ENCODE peak calls at places on chromosomes 16 and 17, in five cellular contexts. One of them, this sample, is unnamed.

GRCh38 chr16:4381935-4382794 is 10.5 kb downstream of the VASN start:
- DNase-seq in DND-41: no peak
- DNase-seq in right atrium auricular region: no peak
- DNase-seq in IMR-90: no peak
- DNase-seq in colonic mucosa: no peak
- DNase-seq in this sample: no peak

GRCh38 chr17:14299261-14300093 is 1.4 kb upstream of the HS3ST3B1 start:
- DNase-seq in right atrium auricular region: no peak
- DNase-seq in colonic mucosa: peak; percentile 29
- DNase-seq in IMR-90: no peak
- DNase-seq in DND-41: no peak
- DNase-seq in this sample: peak; percentile 36

GRCh38 chr16:48907906-48908634 is 298.1 kb upstream of the N4BP1 start:
- DNase-seq in colonic mucosa: no peak
- DNase-seq in IMR-90: no peak
- DNase-seq in DND-41: no peak
- DNase-seq in right atrium auricular region: no peak
- DNase-seq in this sample: no peak

GRCh38 chr17:55398689-55399088 is 22.9 kb downstream of the MMD start:
- DNase-seq in colonic mucosa: no peak
- DNase-seq in DND-41: no peak
- DNase-seq in IMR-90: peak; percentile 33
- DNase-seq in right atrium auricular region: no peak
- DNase-seq in this sample: no peak

GRCh38 chr16:25012525-25012991 is 2.6 kb downstream of the ARHGAP17 start:
- DNase-seq in colonic mucosa: peak; percentile 66
- DNase-seq in IMR-90: peak; percentile 76
- DNase-seq in DND-41: no peak
- DNase-seq in right atrium auricular region: no peak
- DNase-seq in this sample: no peak

GRCh38 chr16:86676216-86676800 is 98.0 kb downstream of the FOXL1 start:
- DNase-seq in colonic mucosa: no peak
- DNase-seq in DND-41: no peak
- DNase-seq in right atrium auricular region: no peak
- DNase-seq in IMR-90: peak; percentile 80
- DNase-seq in this sample: no peak

GRCh38 chr17:78223061-78223460 is 8.4 kb upstream of the TMEM235 start:
- DNase-seq in DND-41: no peak
- DNase-seq in colonic mucosa: no peak
- DNase-seq in right atrium auricular region: no peak
- DNase-seq in IMR-90: no peak
- DNase-seq in this sample: no peak

GRCh38 chr17:45756266-45756989 is 27.7 kb upstream of the CRHR1 start:
- DNase-seq in DND-41: no peak
- DNase-seq in right atrium auricular region: no peak
- DNase-seq in IMR-90: no peak
- DNase-seq in colonic mucosa: no peak
- DNase-seq in this sample: no peak

GRCh38 chr17:29243792-29244191 is 2.9 kb upstream of the CRYBA1 start:
- DNase-seq in IMR-90: peak; percentile 44
- DNase-seq in right atrium auricular region: no peak
- DNase-seq in DND-41: peak; percentile 12
- DNase-seq in colonic mucosa: no peak
- DNase-seq in this sample: no peak

GRCh38 chr17:76240461-76241204 is at the start of gene RNF157:
- DNase-seq in right atrium auricular region: no peak
- DNase-seq in DND-41: no peak
- DNase-seq in IMR-90: peak; percentile 48
- DNase-seq in colonic mucosa: peak; percentile 60
- DNase-seq in this sample: no peak

GRCh38 chr16:69120096-69120664 is 12.2 kb downstream of the CHTF8 start:
- DNase-seq in colonic mucosa: no peak
- DNase-seq in IMR-90: no peak
- DNase-seq in DND-41: no peak
- DNase-seq in right atrium auricular region: no peak
- DNase-seq in this sample: no peak

GRCh38 chr16:83040174-83040573 is 413.4 kb downstream of the CDH13 start:
- DNase-seq in right atrium auricular region: no peak
- DNase-seq in DND-41: no peak
- DNase-seq in IMR-90: peak; percentile 81
- DNase-seq in colonic mucosa: no peak
- DNase-seq in this sample: no peak

GRCh38 chr17:13337864-13338371 is 263.8 kb downstream of the HS3ST3A1 start:
- DNase-seq in right atrium auricular region: no peak
- DNase-seq in DND-41: peak; percentile 9
- DNase-seq in IMR-90: peak; percentile 78
- DNase-seq in colonic mucosa: peak; percentile 31
- DNase-seq in this sample: no peak

GRCh38 chr16:19118938-19119431 is 5.2 kb downstream of the ITPRIPL2 start:
- DNase-seq in DND-41: no peak
- DNase-seq in IMR-90: peak; percentile 95
- DNase-seq in colonic mucosa: no peak
- DNase-seq in right atrium auricular region: peak; percentile 77
- DNase-seq in this sample: peak; percentile 52

GRCh38 chr16:54938351-54939346 is 8.0 kb downstream of the IRX5 start:
- DNase-seq in right atrium auricular region: no peak
- DNase-seq in IMR-90: no peak
- DNase-seq in colonic mucosa: no peak
- DNase-seq in DND-41: no peak
- DNase-seq in this sample: no peak

GRCh38 chr17:30831257-30831656 is 509 bp upstream of the ATAD5 start:
- DNase-seq in right atrium auricular region: no peak
- DNase-seq in DND-41: peak; percentile 32
- DNase-seq in colonic mucosa: no peak
- DNase-seq in IMR-90: peak; percentile 5
- DNase-seq in this sample: no peak

GRCh38 chr17:46772013-46772878 is 46.2 kb downstream of the WNT3 start:
- DNase-seq in DND-41: no peak
- DNase-seq in IMR-90: no peak
- DNase-seq in right atrium auricular region: no peak
- DNase-seq in colonic mucosa: peak; percentile 55
- DNase-seq in this sample: peak; percentile 51

GRCh38 chr17:1147664-1148063 is 32.1 kb downstream of the ABR start:
- DNase-seq in colonic mucosa: peak; percentile 91
- DNase-seq in right atrium auricular region: no peak
- DNase-seq in DND-41: peak; percentile 13
- DNase-seq in IMR-90: peak; percentile 43
- DNase-seq in this sample: peak; percentile 65

GRCh38 chr17:40442392-40443195 is 656 bp upstream of the IGFBP4 start:
- DNase-seq in DND-41: no peak
- DNase-seq in right atrium auricular region: no peak
- DNase-seq in colonic mucosa: peak; percentile 55
- DNase-seq in IMR-90: peak; percentile 47
- DNase-seq in this sample: no peak

GRCh38 chr16:84266451-84266850 is 26.6 kb upstream of the KCNG4 start:
- DNase-seq in right atrium auricular region: peak; percentile 62
- DNase-seq in colonic mucosa: peak; percentile 53
- DNase-seq in DND-41: peak; percentile 21
- DNase-seq in IMR-90: peak; percentile 47
- DNase-seq in this sample: peak; percentile 44

GRCh38 chr16:50742521-50743150 is 750 bp downstream of the CYLD start:
- DNase-seq in right atrium auricular region: no peak
- DNase-seq in IMR-90: peak; percentile 43
- DNase-seq in DND-41: peak; percentile 27
- DNase-seq in colonic mucosa: peak; percentile 29
- DNase-seq in this sample: no peak

GRCh38 chr17:19361975-19362292 is 589 bp downstream of the B9D1 start:
- DNase-seq in colonic mucosa: no peak
- DNase-seq in IMR-90: no peak
- DNase-seq in right atrium auricular region: no peak
- DNase-seq in DND-41: no peak
- DNase-seq in this sample: no peak

GRCh38 chr17:17346428-17347233 is 43.5 kb downstream of the NT5M start:
- DNase-seq in DND-41: no peak
- DNase-seq in IMR-90: no peak
- DNase-seq in right atrium auricular region: no peak
- DNase-seq in colonic mucosa: no peak
- DNase-seq in this sample: no peak

GRCh38 chr16:70788668-70789161 is 12.2 kb downstream of the VAC14 start:
- DNase-seq in right atrium auricular region: no peak
- DNase-seq in DND-41: no peak
- DNase-seq in colonic mucosa: no peak
- DNase-seq in IMR-90: peak; percentile 49
- DNase-seq in this sample: no peak

GRCh38 chr17:57803026-57803425 is 46.8 kb downstream of the MRPS23 start:
- DNase-seq in IMR-90: no peak
- DNase-seq in colonic mucosa: no peak
- DNase-seq in right atrium auricular region: no peak
- DNase-seq in DND-41: no peak
- DNase-seq in this sample: no peak

DNA sequence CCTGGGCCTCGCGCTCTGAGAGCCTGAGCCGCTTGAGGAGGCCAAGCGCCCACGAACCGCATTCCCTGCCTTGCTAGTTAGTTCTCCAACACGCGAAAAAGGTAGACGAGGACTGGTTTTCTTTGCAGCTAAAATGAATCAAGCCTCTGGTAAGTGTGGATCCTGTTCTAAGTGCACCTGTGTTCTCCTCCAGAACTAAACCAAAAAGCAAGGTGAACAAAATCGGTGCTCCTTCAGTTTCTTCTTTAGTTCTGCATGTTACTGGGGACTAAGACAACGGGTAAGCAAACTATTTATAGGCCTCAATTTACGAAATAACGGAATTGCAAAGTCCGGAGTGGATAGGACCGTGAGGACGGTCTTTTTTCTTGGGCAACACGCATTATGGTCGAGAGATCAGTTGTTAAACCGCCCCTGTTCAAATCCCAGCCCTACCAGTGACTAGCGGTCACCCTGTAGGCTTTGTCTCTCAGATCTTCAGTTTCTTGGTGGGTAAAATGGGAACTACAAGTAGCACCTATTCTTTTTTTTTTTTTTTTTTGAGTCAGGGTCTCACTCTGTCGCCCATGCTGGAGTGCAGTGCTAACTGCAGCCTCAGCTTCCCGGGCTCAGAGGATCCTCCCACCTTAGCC is 993 bp upstream of the ANKRD11 start:
- DNase-seq in DND-41: peak; percentile 32
- DNase-seq in IMR-90: no peak
- DNase-seq in right atrium auricular region: no peak
- DNase-seq in colonic mucosa: no peak
- DNase-seq in this sample: no peak
- TF ChIP-seq CTCF in DND-41: peak; percentile 30
- TF ChIP-seq CTCF in IMR-90: no peak
- TF ChIP-seq CTCF in right atrium auricular region: no peak
- TF ChIP-seq CTCF in colonic mucosa: no peak
- TF ChIP-seq CTCF in this sample: no peak

DNA sequence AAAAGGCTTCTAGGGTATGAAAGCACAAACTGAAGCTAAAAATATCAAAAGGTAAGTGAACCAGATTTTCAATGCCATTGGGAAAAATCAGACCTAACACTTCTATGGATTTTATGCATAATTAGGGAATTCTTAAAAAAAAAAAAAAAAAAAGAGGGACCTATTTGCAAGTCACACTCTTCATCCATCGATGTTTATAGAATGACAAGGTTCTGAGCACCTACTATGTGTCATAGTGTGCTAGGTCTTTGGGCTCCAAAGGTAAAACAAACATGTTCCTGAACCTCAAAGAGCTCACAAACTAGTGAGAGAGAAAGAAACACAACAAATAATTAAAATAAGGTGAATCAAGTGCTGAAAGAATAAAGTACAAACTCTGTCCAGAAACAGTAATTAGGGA is 1.9 kb downstream of the HEATR6 start:
- DNase-seq in IMR-90: no peak
- DNase-seq in right atrium auricular region: no peak
- DNase-seq in DND-41: no peak
- DNase-seq in colonic mucosa: no peak
- DNase-seq in this sample: no peak
- H3K4me1 ChIP-seq in IMR-90: peaks cover 11% of the 10 kb centered on the region
- H3K4me1 ChIP-seq in right atrium auricular region: no peaks in the 10 kb centered on the region
- H3K4me1 ChIP-seq in DND-41: peaks cover 37% of the 10 kb centered on the region
- H3K4me1 ChIP-seq in colonic mucosa: peaks cover 12% of the 10 kb centered on the region
- H3K4me1 ChIP-seq in this sample: peaks cover 9% of the 10 kb centered on the region

DNA sequence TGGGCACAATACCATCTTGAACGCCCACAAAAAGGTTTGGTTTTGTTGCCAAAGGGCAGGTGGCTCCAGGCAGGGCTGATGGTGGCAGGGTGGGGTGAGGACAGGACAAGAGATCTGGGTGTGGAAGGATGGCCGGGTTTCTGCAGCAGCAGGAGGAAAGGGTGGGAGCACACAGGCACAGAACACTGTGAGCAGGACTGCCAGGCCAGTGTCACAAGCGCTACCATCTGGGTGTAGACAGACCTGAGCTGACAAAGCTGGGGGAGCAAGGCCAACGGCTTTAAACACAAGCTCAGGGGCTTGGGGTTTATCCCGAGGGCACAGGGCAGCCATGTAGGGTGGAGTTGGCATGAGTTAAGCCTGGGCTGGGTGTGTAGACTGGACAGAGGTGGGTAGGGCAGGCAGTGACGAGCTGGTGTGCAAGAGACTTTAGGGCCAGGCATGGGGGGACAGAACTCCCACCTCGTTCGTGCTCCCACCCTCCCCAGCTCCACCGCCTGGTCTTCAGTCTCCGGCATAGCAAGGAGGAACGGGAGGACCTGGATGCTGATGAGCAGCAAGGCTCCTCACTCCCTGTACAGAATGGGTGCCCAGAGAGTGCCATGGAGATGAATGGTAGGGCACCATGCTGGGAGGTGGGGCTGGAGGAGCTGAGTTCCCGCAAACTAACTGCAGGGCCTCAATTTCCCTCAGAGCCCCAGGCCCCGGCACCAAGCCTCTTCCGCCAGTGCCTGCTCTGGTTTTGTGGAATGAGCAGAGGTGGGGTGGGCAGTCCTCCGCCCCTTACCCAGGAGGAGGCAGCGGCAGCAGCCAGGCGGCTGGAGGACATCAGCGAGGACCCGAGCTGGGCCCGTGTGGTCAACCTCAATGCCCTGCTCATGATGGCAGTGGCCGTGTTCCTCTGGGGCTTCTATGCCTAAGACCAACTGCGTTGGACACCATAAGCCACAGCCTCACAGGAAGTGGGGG is 7.0 kb downstream of the SLC5A2 start:
- DNase-seq in DND-41: no peak
- DNase-seq in IMR-90: no peak
- DNase-seq in right atrium auricular region: no peak
- DNase-seq in colonic mucosa: no peak
- DNase-seq in this sample: no peak
- H3K9me3 ChIP-seq in DND-41: no peaks in the 10 kb centered on the region
- H3K9me3 ChIP-seq in IMR-90: no peaks in the 10 kb centered on the region
- H3K9me3 ChIP-seq in right atrium auricular region: no peaks in the 10 kb centered on the region
- H3K9me3 ChIP-seq in colonic mucosa: no peaks in the 10 kb centered on the region
- H3K9me3 ChIP-seq in this sample: no peaks in the 10 kb centered on the region

DNA sequence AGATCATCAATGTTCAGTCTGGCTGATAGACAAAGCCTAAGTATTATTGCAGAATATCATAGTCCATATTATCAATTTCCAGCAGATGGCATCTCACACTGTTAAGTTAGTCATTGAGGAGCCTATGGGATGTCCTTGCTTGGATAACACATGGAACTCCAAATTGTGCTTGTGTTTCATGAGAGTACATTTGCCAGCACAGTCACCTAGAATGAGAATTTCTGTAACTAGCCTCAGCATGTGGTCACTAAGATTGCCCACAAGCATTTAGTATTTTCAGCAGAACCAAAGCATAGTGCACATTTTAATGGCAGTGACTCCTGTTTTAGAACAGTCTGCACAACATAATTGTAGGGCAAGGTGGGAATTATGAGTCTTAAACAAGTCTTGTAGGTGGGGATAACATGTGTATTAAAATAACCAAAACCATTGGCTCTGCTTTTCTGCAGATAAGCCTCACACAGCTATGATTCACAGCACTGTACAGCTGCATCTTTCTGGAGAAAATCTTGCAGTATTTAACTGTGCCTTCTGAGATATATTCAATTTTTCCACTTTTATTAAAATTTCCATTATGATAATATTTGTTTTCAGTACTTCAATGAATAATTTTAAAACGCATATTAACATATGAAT is 882.8 kb upstream of the SOX9 start:
- DNase-seq in colonic mucosa: no peak
- DNase-seq in DND-41: no peak
- DNase-seq in right atrium auricular region: no peak
- DNase-seq in IMR-90: peak; percentile 53
- DNase-seq in this sample: no peak
- TF ChIP-seq CTCF in colonic mucosa: no peak
- TF ChIP-seq CTCF in DND-41: peak; percentile 38
- TF ChIP-seq CTCF in right atrium auricular region: no peak
- TF ChIP-seq CTCF in IMR-90: peak; percentile 48
- TF ChIP-seq CTCF in this sample: no peak